ENCODE peak calls at places on chromosomes 7 and 10, in seven cellular contexts. L is HL-60, N is OCI-LY7, T is foreskin keratinocyte, G is A673, I is A549, Q is small intestine. B is an unnamed sample.

GRCh38 chr10:72981882-72982529 is 27.4 kb upstream of the PLA2G12B start:
- DNase-seq in I (no peak), T (no peak), G (no peak), Q (no peak), N (no peak), L (no peak), B (no peak)

GRCh38 chr7:120272896-120273475 is at the start of gene KCND2:
- DNase-seq in Q (no peak), L (no peak), N (no peak), I (no peak), T (no peak), G (peak), B (peak)

GRCh38 chr7:93812061-93812460 is 78.5 kb downstream of the TFPI2 start:
- DNase-seq in G (no peak), Q (no peak), T (no peak), L (no peak), I (no peak), N (no peak), B (no peak)

GRCh38 chr10:130511801-130512200 is 375.6 kb downstream of the GLRX3 start:
- DNase-seq in G (no peak), N (no peak), L (no peak), Q (no peak), T (no peak), I (no peak), B (no peak)

GRCh38 chr10:124731551-124731950 is 12.6 kb downstream of the FAM53B start:
- DNase-seq in I (no peak), N (no peak), T (no peak), Q (no peak), L (no peak), G (no peak), B (no peak)

GRCh38 chr10:121308046-121308445 is 290.2 kb downstream of the FGFR2 start:
- DNase-seq in Q (no peak), I (no peak), T (no peak), G (no peak), N (no peak), L (no peak), B (no peak)

GRCh38 chr7:17109017-17109416 is 189.4 kb upstream of the AHR start:
- DNase-seq in I (no peak), N (no peak), T (no peak), L (no peak), Q (no peak), G (no peak), B (no peak)

GRCh38 chr10:87605656-87606308 is 53.9 kb upstream of the PAPSS2 start:
- DNase-seq in G (no peak), N (no peak), L (no peak), I (no peak), T (peak), Q (no peak), B (no peak)

GRCh38 chr10:3538850-3539531 is 246.0 kb downstream of the KLF6 start:
- DNase-seq in G (peak), Q (no peak), T (peak), I (peak), N (no peak), L (no peak), B (no peak)

GRCh38 chr10:73552819-73553218 is 38.3 kb downstream of the USP54 start:
- DNase-seq in I (no peak), N (no peak), T (no peak), G (no peak), Q (no peak), L (no peak), B (no peak)

GRCh38 chr10:97399843-97400545 is 1.1 kb downstream of the RRP12 start:
- DNase-seq in G (peak), L (peak), I (peak), T (peak), Q (peak), N (peak), B (peak)

GRCh38 chr7:11648980-11649379 is 183.0 kb downstream of the THSD7A start:
- DNase-seq in N (no peak), G (peak), T (no peak), Q (no peak), I (no peak), L (no peak), B (no peak)

GRCh38 chr7:26857534-26858228 is 6.7 kb downstream of the SKAP2 start:
- DNase-seq in T (no peak), G (no peak), Q (no peak), I (no peak), N (no peak), L (no peak), B (no peak)

GRCh38 chr10:131885391-131886165 is 15.2 kb upstream of the PPP2R2D start:
- DNase-seq in Q (peak), N (peak), L (no peak), T (no peak), I (peak), G (peak), B (peak)

GRCh38 chr7:94127026-94127425 is 122.9 kb upstream of the BET1 start:
- DNase-seq in G (no peak), L (no peak), Q (no peak), N (no peak), I (no peak), T (no peak), B (no peak)

GRCh38 chr7:158543401-158543680 is 44.3 kb downstream of the PTPRN2 start:
- DNase-seq in I (no peak), L (no peak), N (no peak), G (no peak), Q (no peak), T (no peak), B (no peak)

GRCh38 chr10:62027841-62028501 is 126.5 kb downstream of the ARID5B start:
- DNase-seq in G (no peak), Q (no peak), I (no peak), T (peak), L (no peak), N (no peak), B (no peak)

GRCh38 chr7:151291206-151291605 is 42.7 kb upstream of the SMARCD3 start:
- DNase-seq in L (no peak), N (no peak), G (no peak), T (no peak), Q (no peak), I (no peak), B (no peak)

GRCh38 chr10:5184987-5185386 is at the start of gene AKR1C8:
- DNase-seq in I (no peak), T (no peak), N (no peak), Q (no peak), G (peak), L (no peak), B (no peak)

GRCh38 chr10:127984944-127985343 is 78.0 kb downstream of the PTPRE start:
- DNase-seq in T (no peak), I (no peak), Q (no peak), G (no peak), L (no peak), N (no peak), B (no peak)

GRCh38 chr7:100799037-100799896 is 28.1 kb downstream of the EPHB4 start:
- DNase-seq in I (peak), Q (peak), T (no peak), N (peak), L (peak), G (peak), B (peak)

GRCh38 chr7:128217972-128218652 is 23.0 kb upstream of the LEP start:
- DNase-seq in N (no peak), Q (no peak), L (no peak), T (no peak), I (peak), G (peak), B (no peak)

GRCh38 chr10:926075-926698 is 5.3 kb downstream of the LARP4B start:
- DNase-seq in L (no peak), Q (peak), G (no peak), I (no peak), T (no peak), N (no peak), B (no peak)

GRCh38 chr10:87752571-87752970 is 65.5 kb downstream of the ATAD1 start:
- DNase-seq in T (peak), G (peak), I (no peak), N (no peak), L (no peak), Q (no peak), B (no peak)

GRCh38 chr7:108247646-108248045 is 117.5 kb upstream of the LAMB4 start:
- DNase-seq in I (no peak), G (no peak), Q (no peak), L (no peak), T (no peak), N (no peak), B (no peak)

GRCh38 chr7:44990520-44991023 is 9.4 kb upstream of the CCM2 start:
- DNase-seq in G (peak), N (no peak), L (no peak), Q (no peak), I (no peak), T (peak), B (no peak)

GRCh38 chr7:2199956-2200583 is 32.7 kb downstream of the MAD1L1 start:
- DNase-seq in G (no peak), L (no peak), I (no peak), N (no peak), Q (no peak), T (no peak), B (no peak)

GRCh38 chr10:118594392-118595063 is 920 bp downstream of the PRLHR start:
- DNase-seq in T (no peak), Q (no peak), N (no peak), G (peak), L (no peak), I (peak), B (peak)

GRCh38 chr10:17386616-17387075 is 67.7 kb downstream of the ST8SIA6 start:
- DNase-seq in T (no peak), L (no peak), Q (no peak), N (no peak), G (no peak), I (no peak), B (no peak)

GRCh38 chr7:129664029-129665012 is 52.8 kb downstream of the NRF1 start:
- DNase-seq in Q (peak), T (peak), L (no peak), I (peak), N (peak), G (peak), B (no peak)

GRCh38 chr7:1721047-1721687 is 51.1 kb downstream of the ELFN1 start:
- DNase-seq in G (no peak), Q (no peak), I (no peak), L (no peak), T (peak), N (no peak), B (no peak)

GRCh38 chr10:78972160-78972946 is 96.4 kb upstream of the ZMIZ1 start:
- DNase-seq in Q (peak), G (no peak), I (peak), L (no peak), T (no peak), N (no peak), B (peak)

GRCh38 chr7:114988755-114989154 is 66.9 kb downstream of the MDFIC start:
- DNase-seq in Q (no peak), I (peak), T (no peak), L (no peak), N (no peak), G (no peak), B (peak)

GRCh38 chr7:133077394-133077793 is 4.5 kb downstream of the CHCHD3 start:
- DNase-seq in T (no peak), I (no peak), Q (no peak), L (no peak), N (no peak), G (no peak), B (no peak)

GRCh38 chr10:100403734-100404133 is 56.7 kb downstream of the SCD start:
- DNase-seq in I (no peak), Q (no peak), L (no peak), G (peak), T (no peak), N (no peak), B (peak)

GRCh38 chr7:22662490-22663145 is 64.4 kb upstream of the IL6 start:
- DNase-seq in N (no peak), G (no peak), I (no peak), L (no peak), T (no peak), Q (no peak), B (no peak)

GRCh38 chr10:71810048-71810750 is 36.9 kb upstream of the VSIR start:
- DNase-seq in N (no peak), I (no peak), T (no peak), Q (peak), G (no peak), L (no peak), B (no peak)

GRCh38 chr10:92604841-92605240 is 11.9 kb downstream of the KIF11 start:
- DNase-seq in N (no peak), L (no peak), G (no peak), T (no peak), Q (no peak), I (no peak), B (no peak)
- H3K27ac ChIP-seq in N (no peak), L (no peak), G (no peak), T (no peak), Q (no peak), I (no peak), B (no peak)

GRCh38 chr7:37480642-37481041 is 32.0 kb upstream of the ELMO1 start:
- DNase-seq in L (no peak), Q (no peak), T (no peak), N (no peak), G (no peak), I (no peak), B (no peak)

GRCh38 chr7:37482505-37482904 is 33.8 kb upstream of the ELMO1 start:
- DNase-seq in Q (no peak), G (no peak), L (no peak), T (no peak), N (no peak), I (no peak), B (no peak)

GRCh38 chr7:37481722-37482288 is 33.1 kb upstream of the ELMO1 start:
- DNase-seq in Q (no peak), I (no peak), N (no peak), T (no peak), L (no peak), G (no peak), B (no peak)

GRCh38 chr7:37480026-37480425 is 31.4 kb upstream of the ELMO1 start:
- DNase-seq in Q (no peak), L (peak), T (no peak), G (no peak), I (no peak), N (no peak), B (no peak)

DNA sequence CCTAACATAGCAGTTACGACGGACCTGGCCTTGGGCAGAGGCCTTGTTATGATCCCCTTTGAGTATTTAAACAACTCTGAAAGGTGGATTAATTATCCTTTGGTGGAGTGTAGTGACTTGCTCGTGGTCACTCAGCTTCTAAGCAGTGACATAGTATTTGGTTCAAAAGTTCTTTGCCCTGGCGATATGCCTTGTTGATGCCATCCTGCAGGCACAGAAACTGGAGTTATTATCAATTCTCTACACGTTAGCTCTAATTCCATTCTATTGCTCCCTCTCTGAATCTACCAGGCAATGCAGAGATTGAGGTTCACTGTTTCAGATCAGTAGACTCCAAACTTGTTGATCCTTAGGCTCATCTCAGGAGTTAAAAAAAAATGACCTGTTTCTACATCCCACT is 32.5 kb upstream of the ELMO1 start:
- DNase-seq in L (no peak), T (no peak), N (no peak), I (no peak), Q (no peak), G (no peak), B (no peak)
- H3K27ac ChIP-seq in L (no peak), T (no peak), N (no peak), I (no peak), Q (no peak), G (no peak), B (no peak)

GRCh38 chr7:134619627-134620331 is 26.9 kb upstream of the BPGM start:
- DNase-seq in G (no peak), N (no peak), I (peak), L (no peak), Q (no peak), T (peak), B (no peak)
- H3K27ac ChIP-seq in G (no peak), N (no peak), I (peak), L (no peak), Q (no peak), T (peak), B (no peak)

GRCh38 chr10:85606401-85606800 is 760.2 kb downstream of the GRID1 start:
- DNase-seq in G (no peak), I (no peak), L (no peak), T (no peak), N (no peak), Q (no peak), B (no peak)

GRCh38 chr10:85602713-85603112 is 763.9 kb downstream of the GRID1 start:
- DNase-seq in T (no peak), I (no peak), Q (no peak), L (no peak), N (no peak), G (no peak), B (no peak)

GRCh38 chr10:85604136-85604725 is 762.4 kb downstream of the GRID1 start:
- DNase-seq in I (no peak), Q (no peak), N (no peak), G (no peak), T (no peak), L (no peak), B (no peak)

GRCh38 chr10:85603167-85603940 is 763.2 kb downstream of the GRID1 start:
- DNase-seq in T (no peak), Q (no peak), N (no peak), G (no peak), L (no peak), I (no peak), B (no peak)

DNA sequence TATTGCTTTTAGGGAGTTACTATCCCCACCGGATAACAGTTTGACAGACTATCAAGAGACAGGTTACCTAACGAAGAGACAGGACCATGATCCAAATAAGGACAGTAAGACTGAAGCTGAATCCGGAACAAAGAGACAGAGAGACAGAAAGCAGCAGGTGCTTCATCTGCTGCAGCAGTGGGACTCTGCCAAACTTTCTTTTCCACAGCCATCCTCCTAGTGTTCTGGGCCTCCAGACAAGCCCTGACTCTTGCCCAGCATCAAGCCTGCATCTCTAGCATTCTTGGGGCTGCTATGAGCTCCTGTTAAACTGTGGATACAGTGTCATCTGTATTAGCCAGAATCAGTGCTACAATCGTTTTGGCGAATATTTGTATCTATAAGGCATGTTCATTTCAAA is 761.7 kb downstream of the GRID1 start:
- DNase-seq in I (no peak), N (no peak), T (no peak), Q (no peak), L (no peak), G (no peak), B (no peak)
- H3K27ac ChIP-seq in I (no peak), N (no peak), T (no peak), Q (no peak), L (no peak), G (no peak), B (no peak)

GRCh38 chr10:80517416-80518142 is 20.1 kb upstream of the SH2D4B start:
- DNase-seq in T (no peak), Q (no peak), L (no peak), N (no peak), G (no peak), I (no peak), B (peak)
- H3K27ac ChIP-seq in T (no peak), Q (no peak), L (no peak), N (no peak), G (no peak), I (peak), B (no peak)

GRCh38 chr10:46546591-46547330 is 9.7 kb downstream of the GPRIN2 start:
- DNase-seq in L (no peak), Q (peak), T (peak), G (no peak), N (no peak), I (no peak), B (peak)
- H3K27ac ChIP-seq in L (no peak), Q (no peak), T (no peak), G (no peak), N (no peak), I (peak), B (no peak)

GRCh38 chr10:69639291-69640195 is 9.5 kb downstream of the FAM241B start:
- DNase-seq in I (peak), N (peak), G (peak), T (no peak), Q (peak), L (peak), B (no peak)
- H3K27ac ChIP-seq in I (no peak), N (no peak), G (no peak), T (no peak), Q (no peak), L (no peak), B (no peak)

GRCh38 chr10:34121125-34121973 is 693.7 kb downstream of the PARD3 start:
- DNase-seq in G (no peak), T (no peak), Q (peak), L (no peak), N (no peak), I (no peak), B (no peak)
- H3K27ac ChIP-seq in G (no peak), T (no peak), Q (no peak), L (no peak), N (no peak), I (no peak), B (no peak)

GRCh38 chr10:14541379-14541778 is 210.7 kb upstream of the FRMD4A start:
- DNase-seq in Q (no peak), N (no peak), G (no peak), I (no peak), L (no peak), T (no peak), B (no peak)

GRCh38 chr10:14543048-14543903 is 212.6 kb upstream of the FRMD4A start:
- DNase-seq in I (no peak), Q (peak), N (no peak), T (no peak), L (no peak), G (no peak), B (no peak)

GRCh38 chr10:14540062-14540461 is 209.3 kb upstream of the FRMD4A start:
- DNase-seq in G (no peak), N (no peak), L (no peak), T (no peak), Q (no peak), I (no peak), B (no peak)

GRCh38 chr10:14543904-14544210 is 213.1 kb upstream of the FRMD4A start:
- DNase-seq in I (no peak), L (no peak), Q (no peak), G (no peak), N (no peak), T (no peak), B (no peak)

DNA sequence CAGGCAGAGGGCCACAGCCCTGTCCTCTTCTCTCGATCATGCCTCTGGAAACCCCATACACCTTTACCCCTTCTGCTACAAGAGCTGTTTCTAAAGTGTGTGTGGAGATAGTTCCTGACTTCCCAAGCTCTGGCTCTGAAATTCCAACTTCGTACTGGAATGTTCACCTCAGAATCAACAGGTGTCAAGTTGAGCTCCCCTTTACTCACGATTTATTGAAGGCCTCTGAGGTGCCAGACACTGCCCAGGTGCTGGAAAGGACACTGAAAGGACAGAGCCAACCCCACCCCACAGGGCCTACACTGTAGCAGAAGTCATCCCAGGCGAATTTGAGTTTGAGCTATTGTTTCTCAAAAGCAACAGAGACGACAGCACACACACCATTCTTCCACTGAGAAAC is 209.9 kb upstream of the FRMD4A start:
- DNase-seq in G (no peak), L (no peak), I (no peak), N (no peak), Q (no peak), T (no peak), B (no peak)
- H3K27ac ChIP-seq in G (no peak), L (no peak), I (no peak), N (no peak), Q (no peak), T (no peak), B (no peak)

DNA sequence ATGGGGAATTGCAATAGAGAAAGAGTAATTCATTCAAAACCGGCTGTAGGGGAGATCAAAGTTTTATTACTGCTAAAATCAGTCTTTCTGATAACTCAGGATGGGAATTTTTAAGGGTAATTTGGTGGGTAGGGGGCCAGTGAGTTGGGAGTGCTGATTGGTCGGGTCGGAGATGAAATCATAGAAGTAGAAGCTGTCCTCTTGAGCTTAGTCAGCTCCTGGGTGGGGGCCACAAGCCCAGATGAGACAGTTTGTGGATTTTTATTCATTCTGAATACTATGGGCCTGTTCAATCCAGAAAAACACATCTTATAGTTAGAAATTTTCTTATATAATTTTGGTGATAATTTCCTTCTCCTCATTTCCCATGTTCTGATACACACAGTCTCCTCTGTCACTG is 25.4 kb downstream of the CALD1 start:
- DNase-seq in G (peak), L (no peak), T (no peak), N (no peak), I (no peak), Q (no peak), B (no peak)
- H3K27ac ChIP-seq in G (peak), L (no peak), T (no peak), N (no peak), I (no peak), Q (no peak), B (no peak)